ENCODE peak calls at places on chromosomes 11 and 22, in four cellular contexts. O, S, U and H are unnamed samples.

GRCh38 chr11:43947003-43947500 is 4.6 kb downstream of the C11orf96 start:
- DNase-seq in O (no peak), S (no peak), U (peak; percentile 19), H (peak; percentile 39)

GRCh38 chr11:14687943-14688627 is 44.5 kb downstream of the PDE3B start:
- DNase-seq in O (no peak), S (no peak), U (no peak), H (no peak)

GRCh38 chr22:29359469-29359868 is 28.9 kb downstream of the AP1B1 start:
- DNase-seq in O (peak; percentile 37), S (no peak), U (peak; percentile 16), H (peak; percentile 43)

GRCh38 chr11:2426826-2427521 is 17.3 kb downstream of the TRPM5 start:
- DNase-seq in O (peak; percentile 52), S (no peak), U (no peak), H (no peak)

GRCh38 chr11:59263225-59263894 is 50.6 kb upstream of the MPEG1 start:
- DNase-seq in O (no peak), S (no peak), U (peak; percentile 7), H (no peak)

GRCh38 chr11:45852712-45853101 is 5.4 kb downstream of the CRY2 start:
- DNase-seq in O (no peak), S (no peak), U (no peak), H (no peak)

GRCh38 chr11:8650401-8650990 is 32.0 kb downstream of the TRIM66 start:
- DNase-seq in O (no peak), S (no peak), U (no peak), H (peak; percentile 45)

GRCh38 chr11:30504468-30504867 is 81.7 kb downstream of the MPPED2 start:
- DNase-seq in O (no peak), S (no peak), U (no peak), H (no peak)

GRCh38 chr22:22855617-22856308 is 31.9 kb upstream of the IGLL5 start:
- DNase-seq in O (no peak), S (peak; percentile 33), U (no peak), H (no peak)

GRCh38 chr11:133249530-133249929 is 282.8 kb downstream of the OPCML start:
- DNase-seq in O (no peak), S (no peak), U (no peak), H (no peak)

GRCh38 chr11:65041206-65042035 is at the start of gene SAC3D1:
- DNase-seq in O (no peak), S (peak; percentile 46), U (peak; percentile 19), H (no peak)

GRCh38 chr22:44930016-44930710 is 79.6 kb downstream of the PHF21B start:
- DNase-seq in O (no peak), S (no peak), U (no peak), H (no peak)

GRCh38 chr22:40345801-40346177 is 511 bp upstream of the ADSL start:
- DNase-seq in O (peak; percentile 39), S (peak; percentile 71), U (no peak), H (peak; percentile 11)

GRCh38 chr11:107564877-107565218 is 687 bp downstream of the ALKBH8 start:
- DNase-seq in O (no peak), S (no peak), U (no peak), H (no peak)

GRCh38 chr11:132353255-132353654 is 982.8 kb downstream of the NTM start:
- DNase-seq in O (no peak), S (no peak), U (no peak), H (no peak)

GRCh38 chr11:87022738-87023137 is 15.0 kb upstream of the TMEM135 start:
- DNase-seq in O (no peak), S (no peak), U (no peak), H (no peak)

GRCh38 chr22:25564979-25565677 is 653 bp downstream of the GRK3 start:
- DNase-seq in O (no peak), S (no peak), U (no peak), H (no peak)

GRCh38 chr11:10326080-10326964 is 21.4 kb downstream of the ADM start:
- DNase-seq in O (no peak), S (no peak), U (no peak), H (no peak)

GRCh38 chr11:102306048-102306575 is 11.2 kb upstream of the BIRC3 start:
- DNase-seq in O (peak; percentile 81), S (peak; percentile 53), U (no peak), H (no peak)

GRCh38 chr11:13695886-13696285 is 27.4 kb downstream of the FAR1 start:
- DNase-seq in O (no peak), S (no peak), U (no peak), H (no peak)

GRCh38 chr11:123682976-123683375 is 28.6 kb upstream of the SCN3B start:
- DNase-seq in O (no peak), S (no peak), U (no peak), H (no peak)

GRCh38 chr11:33736148-33736809 is at the start of gene CD59:
- DNase-seq in O (peak; percentile 97), S (peak; percentile 86), U (peak; percentile 76), H (peak; percentile 89)

GRCh38 chr11:33735166-33735425 is 1.1 kb downstream of the CD59 start:
- DNase-seq in O (no peak), S (no peak), U (no peak), H (no peak)

GRCh38 chr11:33734441-33735165 is 1.6 kb downstream of the CD59 start:
- DNase-seq in O (peak; percentile 65), S (no peak), U (no peak), H (peak; percentile 20)

GRCh38 chr11:33733978-33734377 is 2.2 kb downstream of the CD59 start:
- DNase-seq in O (no peak), S (no peak), U (no peak), H (no peak)

DNA sequence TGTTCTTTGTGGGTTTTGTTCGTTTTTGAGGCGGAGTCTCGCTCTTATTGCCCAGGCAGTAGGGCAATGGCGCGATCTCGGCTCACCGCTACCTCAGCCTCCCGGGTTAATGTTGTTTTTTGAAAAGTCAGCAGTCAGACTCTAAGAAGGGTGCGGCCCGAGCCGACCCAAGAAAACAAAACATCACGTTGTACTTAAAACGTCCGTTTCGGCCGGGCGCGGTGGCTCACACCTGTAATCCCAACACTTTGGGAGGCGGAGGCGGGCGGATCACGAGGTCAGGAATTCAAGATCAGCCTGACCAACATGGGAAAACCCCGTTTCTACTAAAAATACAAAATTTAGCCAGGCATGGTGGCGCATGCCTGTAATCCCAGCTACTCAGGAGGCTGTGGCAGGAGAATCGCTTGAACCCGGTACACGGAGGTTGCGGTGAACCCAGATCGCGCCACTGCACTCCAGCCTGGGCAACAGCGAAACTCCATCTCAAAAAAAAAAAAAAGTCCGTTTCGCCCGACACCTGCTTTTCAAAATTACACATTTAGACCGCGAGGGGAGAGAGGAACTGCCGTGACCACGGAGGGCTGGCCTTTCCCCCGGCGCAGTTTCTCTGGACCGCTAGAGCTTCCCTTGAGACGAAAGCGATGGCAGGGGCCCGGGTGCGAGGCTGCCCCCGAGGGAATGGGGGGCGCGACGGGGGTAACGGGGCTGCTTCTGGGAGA is 636 bp downstream of the CD59 start:
- DNase-seq in O (peak; percentile 44), S (peak; percentile 41), U (no peak), H (no peak)
- TF ChIP-seq CTCF in O (no peak), S (no peak), U (no peak), H (no peak)

GRCh38 chr11:35305670-35306382 is 113.5 kb downstream of the SLC1A2 start:
- DNase-seq in O (no peak), S (peak; percentile 53), U (peak; percentile 13), H (peak; percentile 25)
- TF ChIP-seq CTCF in O (peak; percentile 33), S (peak; percentile 63), U (peak; percentile 24), H (peak; percentile 71)

GRCh38 chr11:208917-209260 is 1.4 kb downstream of the RIC8A start:
- DNase-seq in O (no peak), S (no peak), U (no peak), H (no peak)

GRCh38 chr11:208177-208916 is 839 bp downstream of the RIC8A start:
- DNase-seq in O (peak; percentile 75), S (peak; percentile 85), U (peak; percentile 43), H (peak; percentile 56)

GRCh38 chr11:210803-211180 is 3.3 kb downstream of the RIC8A start:
- DNase-seq in O (no peak), S (no peak), U (no peak), H (no peak)

GRCh38 chr11:210122-210802 is 2.8 kb downstream of the RIC8A start:
- DNase-seq in O (no peak), S (no peak), U (no peak), H (peak; percentile 82)

GRCh38 chr11:209275-210121 is 2.0 kb downstream of the RIC8A start:
- DNase-seq in O (no peak), S (no peak), U (no peak), H (no peak)
- TF ChIP-seq CTCF in O (no peak), S (no peak), U (no peak), H (no peak)

GRCh38 chr22:49657275-49657973 is 170.2 kb downstream of the BRD1 start:
- DNase-seq in O (peak; percentile 73), S (peak; percentile 78), U (peak; percentile 71), H (no peak)
- TF ChIP-seq CTCF in O (no peak), S (no peak), U (no peak), H (no peak)

GRCh38 chr22:50191041-50191740 is 5.5 kb downstream of the TRABD start:
- DNase-seq in O (peak; percentile 50), S (peak; percentile 94), U (no peak), H (no peak)

GRCh38 chr22:50189849-50190181 is 4.1 kb downstream of the TRABD start:
- DNase-seq in O (no peak), S (peak; percentile 41), U (no peak), H (no peak)

GRCh38 chr22:50189184-50189848 is 3.6 kb downstream of the TRABD start:
- DNase-seq in O (no peak), S (no peak), U (no peak), H (no peak)

GRCh38 chr22:50192056-50192824 is 6.5 kb downstream of the TRABD start:
- DNase-seq in O (no peak), S (no peak), U (no peak), H (peak; percentile 50)

DNA sequence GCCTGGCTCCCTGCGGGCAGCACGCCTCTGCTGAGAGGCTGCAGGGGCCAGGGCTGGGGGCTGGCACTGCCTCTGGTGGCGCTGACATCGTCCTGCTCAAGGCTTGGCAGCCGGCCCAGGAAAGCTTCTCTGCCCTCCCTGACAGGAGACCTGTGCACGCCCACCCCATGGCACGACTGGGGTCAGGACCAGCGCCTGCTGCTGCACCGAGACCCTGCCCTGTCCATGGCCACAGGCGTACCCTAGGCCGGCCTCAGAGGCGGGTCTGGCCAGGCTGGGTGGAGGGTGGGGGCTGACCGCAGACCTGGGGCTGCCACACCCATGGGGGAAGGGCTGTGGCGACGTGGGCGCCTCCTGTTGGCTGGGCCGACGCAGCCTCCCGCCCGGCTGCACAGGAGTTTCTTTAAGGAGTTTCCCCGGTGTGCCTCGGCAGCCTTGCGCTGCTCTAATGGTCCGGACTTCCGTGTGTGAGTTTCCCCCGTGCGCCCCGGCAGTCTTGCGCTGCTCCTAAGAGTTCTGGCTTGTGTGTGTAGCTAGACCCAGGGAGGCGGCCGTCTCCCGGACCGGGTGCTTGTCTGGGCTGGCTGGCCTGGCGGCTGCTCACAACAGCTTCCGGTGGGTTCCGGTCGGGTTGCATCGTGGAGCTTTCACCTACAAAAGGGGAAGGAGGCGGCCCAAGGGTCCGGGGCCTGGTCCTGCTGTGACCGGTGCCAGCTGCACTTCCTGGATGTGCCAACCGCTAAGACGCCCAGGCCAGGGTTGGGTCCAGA is 4.7 kb downstream of the TRABD start:
- DNase-seq in O (peak; percentile 87), S (peak; percentile 89), U (peak; percentile 60), H (peak; percentile 44)
- TF ChIP-seq CTCF in O (no peak), S (peak; percentile 42), U (peak; percentile 36), H (peak; percentile 69)

GRCh38 chr22:37098976-37099577 is 10.4 kb downstream of the TMPRSS6 start:
- DNase-seq in O (no peak), S (no peak), U (no peak), H (no peak)
- TF ChIP-seq CTCF in O (no peak), S (no peak), U (peak; percentile 42), H (peak; percentile 56)